ENCODE peak calls at places on chromosomes 2 and 18, in six cellular contexts. Q is stimulated activated CD4-positive, alpha-beta T cell treated with anti-CD3 and anti-CD28 coated beads, Interleukin-4, amount 100 ng/mL, for 1 hour; K is GM12865; V is HTR-8/SVneo; P is GM20000; F is HS-5. N is an unnamed sample.

GRCh38 chr2:230225486-230225885 is at the start of gene SP140:
- DNase-seq in Q (peak), K (peak), V (no peak), P (peak), F (no peak), N (peak)

GRCh38 chr18:41982942-41983660 is 28.1 kb downstream of the PIK3C3 start:
- DNase-seq in Q (no peak), K (peak), V (no peak), P (peak), F (no peak), N (no peak)

GRCh38 chr2:116917196-116917595 is 897.3 kb upstream of the DDX18 start:
- DNase-seq in Q (no peak), K (no peak), V (no peak), P (no peak), F (no peak), N (no peak)

GRCh38 chr2:100877555-100877954 is 57.6 kb downstream of the NPAS2 start:
- DNase-seq in Q (no peak), K (no peak), V (no peak), P (no peak), F (peak), N (no peak)

GRCh38 chr2:11768940-11769339 is 22.5 kb downstream of the LPIN1 start:
- DNase-seq in Q (no peak), K (no peak), V (no peak), P (no peak), F (no peak), N (no peak)

GRCh38 chr2:23988371-23988770 is 21.5 kb upstream of the MFSD2B start:
- DNase-seq in Q (no peak), K (peak), V (peak), P (no peak), F (no peak), N (no peak)

GRCh38 chr2:234722176-234722575 is 225.3 kb upstream of the ARL4C start:
- DNase-seq in Q (no peak), K (no peak), V (no peak), P (no peak), F (no peak), N (no peak)

GRCh38 chr18:23805898-23806297 is 116.6 kb downstream of the LAMA3 start:
- DNase-seq in Q (no peak), K (no peak), V (no peak), P (no peak), F (no peak), N (no peak)

GRCh38 chr18:55869965-55870585 is 282.1 kb upstream of the TCF4 start:
- DNase-seq in Q (no peak), K (no peak), V (no peak), P (no peak), F (no peak), N (no peak)

GRCh38 chr2:239240480-239240881 is 160.3 kb downstream of the HDAC4 start:
- DNase-seq in Q (no peak), K (no peak), V (no peak), P (no peak), F (no peak), N (no peak)

GRCh38 chr2:11385222-11385621 is 40.8 kb upstream of the ROCK2 start:
- DNase-seq in Q (no peak), K (no peak), V (no peak), P (no peak), F (no peak), N (no peak)

GRCh38 chr18:3902676-3903075 is 452.7 kb downstream of the TGIF1 start:
- DNase-seq in Q (no peak), K (no peak), V (no peak), P (no peak), F (no peak), N (no peak)

GRCh38 chr18:25365242-25365641 is 13.3 kb upstream of the ZNF521 start:
- DNase-seq in Q (no peak), K (no peak), V (no peak), P (no peak), F (no peak), N (no peak)

GRCh38 chr2:151553-152328 is 105.4 kb upstream of the FAM110C start:
- DNase-seq in Q (no peak), K (no peak), V (no peak), P (no peak), F (no peak), N (no peak)